ENCODE peak calls at places on chromosomes 4 and X, in four cellular contexts. T is left lung, S is HCT116, Z is cardiac muscle cell. V is an unnamed sample.

GRCh38 chr4:73841243-73841925 is 4.9 kb downstream of the CXCL6 start:
- DNase-seq in T (no peak), S (no peak), Z (peak), V (no peak)

GRCh38 chr4:26482508-26483462 is 7.5 kb downstream of the CCKAR start:
- DNase-seq in T (no peak), S (no peak), Z (peak), V (no peak)

GRCh38 chr4:8850830-8851188 is 20.8 kb downstream of the HMX1 start:
- DNase-seq in T (peak), S (no peak), Z (no peak), V (no peak)

GRCh38 chr4:81550005-81550896 is 78.5 kb upstream of the RASGEF1B start:
- DNase-seq in T (peak), S (no peak), Z (peak), V (no peak)

GRCh38 chr4:42360158-42360557 is 37.1 kb upstream of the SHISA3 start:
- DNase-seq in T (no peak), S (no peak), Z (no peak), V (no peak)

GRCh38 chrX:9310596-9310995 is 154.3 kb upstream of the TBL1X start:
- DNase-seq in T (no peak), S (no peak), Z (peak), V (no peak)

GRCh38 chr4:1567808-1568581 is 116.1 kb downstream of the FAM53A start:
- DNase-seq in T (peak), S (no peak), Z (no peak), V (no peak)

GRCh38 chrX:19852014-19853005 is 35.1 kb downstream of the SH3KBP1 start:
- DNase-seq in T (no peak), S (no peak), Z (peak), V (no peak)

GRCh38 chr4:101730291-101731117 is 60.0 kb upstream of the BANK1 start:
- DNase-seq in T (peak), S (peak), Z (peak), V (no peak)

GRCh38 chr4:180098601-180099000 is 2144.6 kb upstream of the TENM3 start:
- DNase-seq in T (no peak), S (no peak), Z (no peak), V (no peak)

GRCh38 chr4:120841580-120841979 is 80.9 kb downstream of the PRDM5 start:
- DNase-seq in T (no peak), S (no peak), Z (peak), V (no peak)

GRCh38 chr4:10066704-10067651 is 45.7 kb upstream of the SLC2A9 start:
- DNase-seq in T (no peak), S (no peak), Z (no peak), V (no peak)

DNA sequence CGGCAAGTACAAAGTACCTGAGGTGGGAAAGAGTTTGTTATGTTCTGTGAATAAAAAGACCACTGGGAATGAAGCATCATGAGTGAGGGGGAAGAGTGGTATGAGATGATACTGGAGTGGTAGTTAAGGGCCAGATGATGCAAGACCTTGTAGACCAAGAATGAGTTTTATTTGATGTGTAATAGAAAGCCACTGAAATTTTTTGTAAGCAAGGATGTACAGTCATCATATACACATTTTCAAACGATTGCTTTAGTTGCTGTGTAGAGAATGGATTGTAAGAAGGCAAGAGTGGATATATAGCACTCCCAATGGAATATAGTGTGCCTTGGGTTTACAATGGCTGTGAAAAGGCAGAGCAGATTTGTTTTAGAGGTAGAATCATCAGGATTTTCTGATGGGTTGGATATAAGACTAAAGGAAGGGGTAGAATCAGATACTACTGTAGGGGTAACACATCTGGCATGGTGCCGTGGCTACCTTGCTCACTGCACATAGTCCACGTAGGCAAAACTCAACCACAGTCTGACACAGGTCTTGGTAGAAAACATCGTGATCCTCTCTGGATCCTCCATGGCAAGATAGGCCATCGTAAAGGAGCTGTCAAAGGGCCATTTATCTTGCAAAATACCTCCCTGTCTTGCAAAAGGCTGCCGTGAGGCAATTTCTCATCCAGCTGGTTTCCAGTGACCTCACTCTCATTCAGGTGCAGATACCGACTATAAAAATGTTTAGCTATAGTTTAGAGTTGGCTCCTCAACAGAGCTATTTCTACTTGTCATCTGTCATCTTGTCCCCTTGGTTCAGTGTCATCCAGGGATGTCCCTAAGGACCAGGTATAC is 14.8 kb downstream of the TIFA start:
- DNase-seq in T (no peak), S (no peak), Z (peak), V (no peak)
- H3K27ac ChIP-seq in T (no peak), S (no peak), Z (no peak), V (no peak)

DNA sequence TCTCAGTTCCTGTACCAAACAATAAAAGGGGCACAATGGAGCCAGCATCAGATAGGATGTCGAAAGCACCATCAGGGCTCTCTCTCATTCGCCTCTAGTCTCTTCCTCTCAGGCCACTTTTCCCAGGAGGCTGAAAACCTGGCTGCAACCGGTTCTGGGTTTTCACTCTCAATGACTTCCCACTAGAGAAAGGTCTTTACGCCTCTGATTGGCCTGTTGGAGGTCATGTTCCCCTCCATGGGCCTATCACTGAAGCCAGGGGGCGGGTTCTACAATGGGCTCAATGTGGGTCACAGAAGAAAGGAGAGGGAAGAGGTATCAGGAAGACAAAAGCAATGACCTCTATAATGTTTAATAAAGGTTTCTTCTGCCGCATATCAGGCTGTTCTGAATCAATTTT is 29.3 kb downstream of the ZNF827 start:
- DNase-seq in T (no peak), S (no peak), Z (peak), V (no peak)
- H3K27ac ChIP-seq in T (peak), S (no peak), Z (peak), V (no peak)

GRCh38 chr4:6676722-6677558 is 16.7 kb upstream of the S100P start:
- DNase-seq in T (no peak), S (no peak), Z (no peak), V (no peak)
- H3K27ac ChIP-seq in T (no peak), S (no peak), Z (peak), V (no peak)

GRCh38 chr4:139514382-139515059 is 41.5 kb downstream of the SETD7 start:
- DNase-seq in T (no peak), S (no peak), Z (no peak), V (no peak)

GRCh38 chr4:139508581-139509237 is 47.3 kb downstream of the SETD7 start:
- DNase-seq in T (no peak), S (no peak), Z (no peak), V (no peak)

GRCh38 chr4:139515531-139515958 is 40.5 kb downstream of the SETD7 start:
- DNase-seq in T (no peak), S (no peak), Z (peak), V (no peak)

GRCh38 chr4:139509727-139510410 is 46.1 kb downstream of the SETD7 start:
- DNase-seq in T (no peak), S (no peak), Z (peak), V (no peak)

GRCh38 chr4:139511320-139511719 is 44.7 kb downstream of the SETD7 start:
- DNase-seq in T (no peak), S (no peak), Z (peak), V (no peak)
- H3K27ac ChIP-seq in T (no peak), S (no peak), Z (no peak), V (no peak)

GRCh38 chrX:134746379-134746723 is 88.1 kb upstream of the PLAC1 start:
- DNase-seq in T (no peak), S (no peak), Z (no peak), V (no peak)
- H3K27ac ChIP-seq in T (no peak), S (no peak), Z (no peak), V (no peak)

GRCh38 chr4:168641811-168642140 is 144.9 kb downstream of the PALLD start:
- DNase-seq in T (no peak), S (no peak), Z (no peak), V (no peak)

GRCh38 chr4:168645933-168646768 is 149.3 kb downstream of the PALLD start:
- DNase-seq in T (no peak), S (no peak), Z (no peak), V (no peak)

GRCh38 chr4:168639914-168640313 is 143.1 kb downstream of the PALLD start:
- DNase-seq in T (no peak), S (no peak), Z (peak), V (no peak)

GRCh38 chr4:168643796-168644159 is 146.9 kb downstream of the PALLD start:
- DNase-seq in T (no peak), S (no peak), Z (no peak), V (no peak)

GRCh38 chr4:168643083-168643795 is 146.4 kb downstream of the PALLD start:
- DNase-seq in T (no peak), S (no peak), Z (peak), V (no peak)
- H3K27ac ChIP-seq in T (no peak), S (peak), Z (peak), V (no peak)

V was measured in substantia nigra.